ENCODE peak calls at places on chromosome 16, in nine cellular contexts. N, Y, W, M, K, V, T, X and Z are unnamed samples. For H3K9me3, the result is how much of the 10 kb centered on the place peaks cover.

GRCh38 chr16:83312015-83312734 is 495.6 kb upstream of the HSBP1 start:
- DNase-seq in N (no peak), Y (no peak), W (no peak), M (no peak), K (no peak), V (no peak), T (no peak), X (no peak), Z (no peak)

GRCh38 chr16:88194397-88195020 is 188.2 kb upstream of the ZNF469 start:
- DNase-seq in N (no peak), Y (no peak), W (no peak), M (no peak), K (no peak), V (no peak), T (peak), X (peak), Z (no peak)

GRCh38 chr16:27174007-27174406 is 29.3 kb upstream of the KDM8 start:
- DNase-seq in N (no peak), Y (no peak), W (no peak), M (no peak), K (no peak), V (no peak), T (no peak), X (no peak), Z (no peak)

GRCh38 chr16:67154578-67155304 is 3.9 kb upstream of the B3GNT9 start:
- DNase-seq in N (peak), Y (no peak), W (no peak), M (no peak), K (peak), V (no peak), T (no peak), X (no peak), Z (no peak)

GRCh38 chr16:86505185-86505898 is 5.0 kb upstream of the FOXF1 start:
- DNase-seq in N (peak), Y (no peak), W (no peak), M (no peak), K (no peak), V (no peak), T (no peak), X (no peak), Z (peak)

GRCh38 chr16:6103561-6103960 is 1006.0 kb upstream of the EEF2KMT start:
- DNase-seq in N (no peak), Y (no peak), W (no peak), M (no peak), K (no peak), V (no peak), T (no peak), X (no peak), Z (no peak)

GRCh38 chr16:10385725-10386516 is at the start of gene ATF7IP2:
- DNase-seq in N (peak), Y (peak), W (peak), M (peak), K (peak), V (peak), T (peak), X (peak), Z (peak)

GRCh38 chr16:11034005-11034404 is 89.6 kb downstream of the CLEC16A start:
- DNase-seq in N (no peak), Y (no peak), W (no peak), M (no peak), K (no peak), V (no peak), T (no peak), X (peak), Z (peak)

GRCh38 chr16:180921-181667 is 835 bp downstream of the HBQ1 start:
- DNase-seq in N (peak), Y (peak), W (peak), M (peak), K (peak), V (peak), T (peak), X (peak), Z (peak)

GRCh38 chr16:73068546-73069401 is 20.8 kb upstream of the ZFHX3 start:
- DNase-seq in N (peak), Y (peak), W (no peak), M (no peak), K (peak), V (no peak), T (no peak), X (peak), Z (peak)

GRCh38 chr16:35480988-35481387 is 2021.6 kb downstream of the TP53TG3F start:
- DNase-seq in N (no peak), Y (no peak), W (no peak), M (no peak), K (no peak), V (no peak), T (no peak), X (no peak), Z (no peak)
- H3K9me3 ChIP-seq in N (under half), Y (half or more), W (under half), M (under half), K (under half), V (under half), T (under half), X (under half), Z (under half)

DNA sequence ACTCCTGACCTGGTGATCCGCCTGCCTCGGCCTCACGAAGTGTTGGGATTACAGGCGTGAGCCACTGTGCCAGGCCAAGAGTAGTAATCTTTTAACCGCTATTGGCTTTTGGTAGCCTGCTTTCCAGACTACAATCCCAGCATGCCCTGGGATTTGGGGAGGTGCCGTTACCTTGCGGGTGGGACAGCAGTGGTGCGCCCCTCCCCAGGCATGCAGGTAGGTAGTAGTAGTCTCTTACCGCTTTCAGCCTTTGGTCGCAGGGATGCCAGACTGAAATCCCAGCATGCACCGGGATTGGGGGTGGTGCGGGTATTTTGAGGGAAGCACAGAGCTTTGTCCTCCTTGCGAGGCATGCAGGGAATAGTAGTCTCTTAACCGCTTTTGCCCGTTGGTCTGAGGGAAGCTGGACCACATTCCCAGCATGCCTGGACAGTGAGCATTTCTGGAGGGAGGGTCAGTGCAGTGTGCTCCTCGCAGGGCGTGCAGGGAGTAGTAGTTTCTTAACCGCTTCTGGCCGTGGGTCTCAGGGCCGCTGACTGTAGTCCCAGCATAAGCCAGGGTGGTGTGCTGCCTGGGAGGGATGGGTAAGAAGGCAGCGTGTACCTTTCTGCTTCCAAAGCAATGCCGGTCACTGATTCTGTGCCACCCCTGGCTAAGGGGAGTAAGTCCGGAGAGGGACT is 1686.8 kb downstream of the TP53TG3F start:
- DNase-seq in N (no peak), Y (no peak), W (no peak), M (no peak), K (no peak), V (no peak), T (no peak), X (no peak), Z (no peak)
- H3K9me3 ChIP-seq in N (under half), Y (half or more), W (under half), M (under half), K (under half), V (under half), T (under half), X (under half), Z (under half)

DNA sequence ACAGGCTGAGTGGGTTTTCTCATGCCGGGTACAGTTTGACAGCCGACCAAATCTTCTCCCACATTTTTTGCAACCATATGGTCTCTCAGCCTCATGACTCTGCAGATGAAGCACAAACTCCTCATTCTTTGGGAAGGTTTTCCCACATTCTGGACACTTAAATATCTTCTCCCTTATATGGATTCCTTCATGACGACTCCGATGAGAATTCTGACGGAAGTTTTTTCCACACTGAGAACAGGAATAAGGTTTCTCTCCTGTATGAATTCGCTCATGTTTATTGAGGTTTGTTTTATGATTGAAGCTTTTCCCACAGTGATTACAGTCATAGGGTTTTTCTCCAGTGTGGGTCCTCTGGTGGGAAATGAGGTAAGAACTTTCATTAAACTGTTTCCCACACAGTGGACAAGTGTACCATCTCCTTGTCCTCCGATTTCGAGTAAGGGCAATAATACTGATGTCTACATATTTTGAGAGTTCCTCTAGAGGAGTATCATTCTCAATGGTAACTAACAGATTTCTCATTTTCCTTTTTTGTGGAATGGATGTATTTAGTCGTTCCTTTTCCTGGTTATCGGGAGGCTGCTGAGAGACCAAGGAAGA is 10.9 kb downstream of the ZNF200 start:
- DNase-seq in N (no peak), Y (no peak), W (no peak), M (no peak), K (no peak), V (no peak), T (no peak), X (no peak), Z (no peak)
- H3K9me3 ChIP-seq in N (under half), Y (half or more), W (under half), M (under half), K (under half), V (half or more), T (under half), X (half or more), Z (half or more)

GRCh38 chr16:31745900-31746299 is 127.7 kb upstream of the ZNF267 start:
- DNase-seq in N (no peak), Y (no peak), W (no peak), M (no peak), K (no peak), V (no peak), T (no peak), X (no peak), Z (no peak)
- H3K9me3 ChIP-seq in N (half or more), Y (half or more), W (under half), M (under half), K (under half), V (half or more), T (under half), X (half or more), Z (half or more)

DNA sequence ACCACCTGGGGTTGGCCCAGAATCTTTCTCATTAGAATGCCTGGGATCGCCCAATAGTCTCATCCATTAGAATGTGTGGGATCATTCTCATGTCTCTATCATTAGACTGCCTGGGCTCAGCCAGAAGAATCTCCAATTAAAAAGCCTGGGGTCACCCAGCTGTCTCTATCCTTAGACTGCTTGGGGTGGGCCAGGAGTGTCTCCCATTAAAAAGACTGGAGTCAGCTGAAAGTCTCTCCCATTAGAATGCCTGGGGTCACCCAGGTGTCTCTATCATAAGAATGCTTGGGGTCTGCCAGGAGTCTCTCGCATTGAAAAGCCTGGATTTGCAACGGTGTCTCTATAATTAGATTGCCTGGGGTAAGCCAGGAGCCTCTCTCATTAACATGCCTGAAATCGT is 2225.7 kb downstream of the TP53TG3F start:
- DNase-seq in N (no peak), Y (no peak), W (no peak), M (no peak), K (no peak), V (no peak), T (no peak), X (no peak), Z (no peak)
- H3K9me3 ChIP-seq in N (under half), Y (half or more), W (under half), M (under half), K (under half), V (under half), T (under half), X (under half), Z (under half)

GRCh38 chr16:3305109-3306068 is at the start of the genes TIGD7 and ZNF75A:
- DNase-seq in N (peak), Y (peak), W (peak), M (peak), K (peak), V (peak), T (peak), X (peak), Z (peak)
- H3K9me3 ChIP-seq in N (under half), Y (half or more), W (under half), M (under half), K (under half), V (half or more), T (under half), X (under half), Z (half or more)